ENCODE peak calls at places on chromosomes 5 and 9, in four cellular contexts. F, S, Y and P are unnamed samples.

GRCh38 chr9:89234636-89235035 is 56.0 kb upstream of the SHC3 start:
- DNase-seq in S (peak), Y (no peak), F (no peak), P (peak)

GRCh38 chr5:82664711-82665110 is 386.6 kb upstream of the RPS23 start:
- DNase-seq in S (no peak), Y (no peak), F (no peak), P (no peak)

GRCh38 chr5:105145152-105145551 is 1582.6 kb upstream of the NUDT12 start:
- DNase-seq in F (no peak), Y (no peak), S (no peak), P (no peak)

GRCh38 chr5:50564558-50564957 is 101.9 kb upstream of the PARP8 start:
- DNase-seq in Y (no peak), F (no peak), S (no peak), P (no peak)

GRCh38 chr9:93651521-93651950 is 75.2 kb downstream of the PHF2 start:
- DNase-seq in S (no peak), Y (no peak), F (no peak), P (no peak)

GRCh38 chr9:121622842-121623203 is 28.6 kb upstream of the DAB2IP start:
- DNase-seq in S (no peak), Y (no peak), F (no peak), P (no peak)

GRCh38 chr9:112761912-112762651 is 11.5 kb downstream of the SNX30 start:
- DNase-seq in F (no peak), S (no peak), Y (no peak), P (no peak)

GRCh38 chr5:80569961-80570786 is at the start of gene ANKRD34B:
- DNase-seq in F (no peak), Y (no peak), S (peak), P (peak)

GRCh38 chr9:22053178-22053577 is 44.1 kb upstream of the CDKN2B start:
- DNase-seq in F (no peak), Y (no peak), S (no peak), P (no peak)

GRCh38 chr5:74953961-74954720 is 88.0 kb upstream of the FAM169A start:
- DNase-seq in Y (no peak), S (no peak), F (no peak), P (no peak)

GRCh38 chr5:76754765-76755164 is 38.8 kb downstream of the F2R start:
- DNase-seq in S (no peak), Y (no peak), F (no peak), P (no peak)

GRCh38 chr9:112780637-112781036 is 30.1 kb downstream of the SNX30 start:
- DNase-seq in Y (no peak), S (no peak), F (no peak), P (no peak)

DNA sequence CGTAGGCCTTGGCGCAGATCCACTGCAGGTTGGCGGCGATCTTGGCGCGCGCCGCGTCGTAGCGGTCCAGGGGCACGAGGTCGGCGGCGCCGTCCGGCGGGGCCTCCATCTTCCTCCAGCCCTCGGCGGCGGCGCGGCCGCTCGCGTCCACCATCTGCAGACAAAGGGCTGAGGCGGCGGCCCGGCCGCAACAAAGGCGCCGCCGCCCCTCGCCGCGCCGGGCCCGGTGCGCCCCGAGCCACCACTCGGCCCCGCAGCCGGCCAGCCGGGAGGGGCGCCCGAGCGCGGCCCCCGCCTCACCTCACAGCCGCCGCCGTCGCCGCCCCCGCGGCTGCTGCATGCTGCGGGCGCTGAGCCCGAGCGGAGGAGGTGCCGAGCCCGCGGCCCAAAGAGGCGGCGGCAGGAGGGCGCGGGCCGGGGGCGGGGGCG is 326 bp downstream of the CAMSAP1 start:
- DNase-seq in Y (peak), F (no peak), S (no peak), P (peak)
- TF ChIP-seq CTCF in Y (no peak), F (no peak), S (no peak), P (no peak)

GRCh38 chr9:108212179-108212578 is 643.6 kb downstream of the ACTL7B start:
- DNase-seq in F (no peak), S (no peak), Y (no peak), P (no peak)

GRCh38 chr9:108219664-108220063 is 636.1 kb downstream of the ACTL7B start:
- DNase-seq in S (no peak), F (no peak), Y (no peak), P (no peak)

GRCh38 chr9:108213516-108213915 is 642.3 kb downstream of the ACTL7B start:
- DNase-seq in Y (no peak), S (no peak), F (no peak), P (no peak)

GRCh38 chr9:108217601-108218190 is 638.1 kb downstream of the ACTL7B start:
- DNase-seq in F (no peak), Y (no peak), S (no peak), P (no peak)
- TF ChIP-seq CTCF in F (no peak), Y (no peak), S (no peak), P (no peak)

GRCh38 chr9:33782395-33783152 is 12.8 kb upstream of the PRSS3 start:
- DNase-seq in S (no peak), Y (no peak), F (no peak), P (no peak)

GRCh38 chr9:33791117-33791516 is 4.2 kb upstream of the PRSS3 start:
- DNase-seq in F (no peak), Y (peak), S (no peak), P (no peak)

GRCh38 chr9:33785914-33786313 is 9.4 kb upstream of the PRSS3 start:
- DNase-seq in S (no peak), F (no peak), Y (no peak), P (no peak)

GRCh38 chr9:33787839-33788238 is 7.5 kb upstream of the PRSS3 start:
- DNase-seq in F (no peak), S (no peak), Y (peak), P (no peak)
- TF ChIP-seq CTCF in F (no peak), S (no peak), Y (no peak), P (no peak)

GRCh38 chr5:73605223-73606087 is 20.5 kb upstream of the ARHGEF28 start:
- DNase-seq in F (peak), Y (no peak), S (peak), P (no peak)
- TF ChIP-seq CTCF in F (no peak), Y (no peak), S (no peak), P (no peak)

GRCh38 chr9:128439273-128439672 is 16.5 kb upstream of the ODF2 start:
- DNase-seq in S (no peak), F (no peak), Y (no peak), P (no peak)

GRCh38 chr9:128442150-128442549 is 13.7 kb upstream of the ODF2 start:
- DNase-seq in F (no peak), S (no peak), Y (no peak), P (no peak)

GRCh38 chr9:128435611-128436010 is 15.0 kb downstream of the CERCAM start:
- DNase-seq in S (no peak), Y (no peak), F (no peak), P (no peak)

GRCh38 chr9:128434340-128434739 is 13.7 kb downstream of the CERCAM start:
- DNase-seq in S (no peak), F (no peak), Y (no peak), P (no peak)

DNA sequence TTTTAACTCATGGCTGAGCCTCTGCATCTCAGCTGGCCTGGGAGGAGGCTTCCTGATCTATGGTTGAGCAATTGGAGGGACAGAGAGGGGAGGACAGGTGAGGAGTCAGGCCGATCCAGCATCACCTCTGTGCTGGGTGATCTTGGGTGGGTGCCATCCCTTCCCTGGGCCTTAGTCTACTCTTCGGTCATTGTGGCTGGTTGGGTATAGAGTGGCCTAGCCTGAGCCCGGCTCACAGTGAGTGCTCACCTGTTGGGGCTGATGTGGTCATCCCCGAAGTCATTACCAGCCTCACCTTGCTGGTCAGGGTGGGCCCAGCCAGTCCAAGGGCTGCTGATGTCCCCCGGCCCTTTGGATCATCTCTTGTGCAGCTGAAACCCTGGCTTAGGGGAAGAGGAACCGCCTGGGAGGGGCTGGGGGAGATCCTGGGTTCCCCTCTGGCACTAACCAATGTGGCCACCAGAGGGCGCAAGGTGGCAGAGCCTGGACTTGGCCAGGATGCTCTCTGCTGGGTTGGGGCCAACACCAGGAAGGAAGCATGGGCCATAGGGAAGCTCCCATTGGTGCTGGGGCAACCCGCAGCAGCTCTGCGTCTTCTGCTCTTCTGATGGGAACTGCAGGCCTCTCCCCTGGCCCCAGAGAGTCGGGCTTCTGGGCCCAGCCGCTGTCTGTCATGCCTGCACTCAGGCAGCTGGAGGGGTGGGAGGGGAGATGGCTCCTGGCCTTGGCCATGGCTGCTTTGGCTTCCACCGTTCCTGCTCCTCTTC is 17.3 kb upstream of the ODF2 start:
- DNase-seq in S (peak), Y (peak), F (no peak), P (peak)
- TF ChIP-seq CTCF in S (peak), Y (peak), F (peak), P (peak)

GRCh38 chr5:140796718-140797095 is 2.1 kb downstream of the PCDHA2 start:
- DNase-seq in Y (no peak), F (no peak), S (no peak), P (no peak)

GRCh38 chr5:140795259-140795641 is 598 bp downstream of the PCDHA2 start:
- DNase-seq in S (peak), F (no peak), Y (no peak), P (peak)

GRCh38 chr5:140791111-140791510 is 3.5 kb upstream of the PCDHA2 start:
- DNase-seq in F (no peak), S (no peak), Y (no peak), P (no peak)

DNA sequence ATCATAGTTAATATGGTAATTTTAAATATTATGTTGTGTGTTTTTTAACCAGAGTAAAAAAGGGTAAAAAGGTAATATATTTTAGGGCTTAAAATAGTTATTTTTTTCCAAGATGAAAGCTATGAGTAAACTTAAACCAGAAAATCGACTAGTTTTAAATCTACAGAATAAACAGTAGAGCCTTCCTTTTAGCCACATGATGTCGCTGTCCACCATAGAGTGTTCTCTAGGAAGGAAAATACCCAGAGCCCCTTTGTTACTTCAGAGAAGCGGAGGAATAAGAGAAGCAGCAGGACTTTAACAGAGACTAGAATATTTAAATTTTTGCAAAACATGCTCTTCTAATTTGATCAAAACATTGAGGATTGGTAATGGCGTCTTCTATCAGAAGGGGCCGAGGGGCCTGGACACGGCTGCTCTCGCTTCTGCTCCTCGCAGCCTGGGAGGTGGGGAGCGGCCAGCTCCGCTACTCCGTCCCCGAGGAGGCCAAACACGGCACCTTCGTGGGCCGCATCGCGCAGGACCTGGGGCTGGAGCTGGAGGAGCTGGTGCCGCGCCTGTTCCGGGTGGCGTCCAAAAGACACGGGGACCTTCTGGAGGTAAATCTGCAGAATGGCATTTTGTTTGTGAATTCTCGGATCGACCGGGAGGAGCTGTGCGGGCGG is at the start of gene PCDHA2:
- DNase-seq in F (no peak), S (peak), Y (no peak), P (no peak)
- TF ChIP-seq CTCF in F (no peak), S (no peak), Y (no peak), P (no peak)

DNA sequence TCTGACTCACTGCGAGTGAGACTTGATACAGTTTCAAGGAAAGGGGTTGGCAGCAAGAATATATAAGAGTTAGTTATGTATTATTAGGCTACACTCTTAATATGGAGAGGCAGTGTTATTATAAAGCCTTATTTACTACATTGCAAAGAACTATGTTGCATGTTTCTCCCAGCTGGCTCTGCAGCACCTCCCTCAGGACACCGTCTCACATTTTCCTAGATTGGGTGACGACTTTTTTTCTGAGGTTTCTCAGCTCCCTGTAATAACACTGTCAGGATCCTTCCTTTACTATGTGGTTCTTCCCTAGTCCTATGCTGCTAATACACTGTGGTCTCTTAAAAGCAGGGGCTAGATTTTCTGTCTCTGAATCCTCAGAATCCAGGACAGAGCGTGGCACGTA is 153.7 kb downstream of the INSYN2B start:
- DNase-seq in F (no peak), S (no peak), Y (no peak), P (no peak)
- TF ChIP-seq CTCF in F (no peak), S (peak), Y (no peak), P (no peak)

GRCh38 chr5:132227485-132228240 is at the start of gene P4HA2:
- DNase-seq in S (peak), F (no peak), Y (peak), P (peak)

GRCh38 chr5:132228241-132229035 is 785 bp upstream of the P4HA2 start:
- DNase-seq in Y (peak), S (peak), F (no peak), P (no peak)

GRCh38 chr5:132226516-132227234 is 978 bp downstream of the P4HA2 start:
- DNase-seq in F (no peak), Y (peak), S (no peak), P (no peak)

GRCh38 chr5:132225165-132226032 is 2.3 kb downstream of the P4HA2 start:
- DNase-seq in F (peak), Y (peak), S (no peak), P (no peak)

DNA sequence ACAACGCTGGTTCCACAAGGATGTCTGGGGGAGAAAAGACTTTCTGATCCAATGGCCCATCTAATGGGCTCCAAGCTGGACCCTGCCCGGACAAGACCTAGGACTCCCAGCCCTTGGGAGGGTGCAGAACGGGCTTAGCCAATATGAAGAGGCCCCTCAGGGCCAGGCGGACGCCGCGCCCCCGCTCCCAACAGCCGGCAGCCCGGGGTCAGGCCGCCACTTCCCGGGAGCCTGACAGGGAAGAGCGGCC is 493 bp downstream of the P4HA2 start:
- DNase-seq in F (no peak), S (no peak), Y (no peak), P (no peak)
- TF ChIP-seq CTCF in F (no peak), S (no peak), Y (no peak), P (no peak)

GRCh38 chr9:133454943-133455673 is 4.7 kb upstream of the CACFD1 start:
- DNase-seq in S (no peak), Y (no peak), F (no peak), P (no peak)

GRCh38 chr9:133457748-133458147 is 2.0 kb upstream of the CACFD1 start:
- DNase-seq in F (no peak), S (no peak), Y (no peak), P (no peak)

GRCh38 chr9:133457233-133457632 is 2.5 kb upstream of the CACFD1 start:
- DNase-seq in S (no peak), F (no peak), Y (no peak), P (no peak)

GRCh38 chr9:133455936-133456335 is 3.8 kb upstream of the CACFD1 start:
- DNase-seq in Y (no peak), F (no peak), S (no peak), P (no peak)

DNA sequence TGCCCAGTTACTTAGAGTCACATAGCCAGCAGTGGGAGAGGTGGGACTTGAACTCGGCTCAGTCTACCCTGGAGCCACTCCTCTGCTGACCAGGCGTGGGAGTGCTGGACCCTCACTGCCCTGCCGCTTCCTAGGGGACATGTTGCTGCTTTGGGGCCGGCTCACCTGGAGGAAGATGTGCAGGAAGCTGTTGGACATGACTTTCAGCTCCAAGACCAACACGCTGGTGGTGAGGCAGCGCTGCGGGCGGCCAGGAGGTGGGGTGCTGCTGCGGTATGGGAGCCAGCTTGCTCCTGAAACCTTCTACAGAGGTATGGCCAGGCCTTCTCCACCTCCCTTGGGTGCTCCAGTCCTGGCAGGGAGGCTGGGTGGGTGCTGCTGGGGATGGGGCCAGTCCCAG is 3.4 kb upstream of the CACFD1 start:
- DNase-seq in F (no peak), S (no peak), Y (no peak), P (no peak)
- TF ChIP-seq CTCF in F (peak), S (no peak), Y (no peak), P (no peak)

GRCh38 chr9:29999645-30000044 is 2384.8 kb upstream of the ACO1 start:
- DNase-seq in S (no peak), Y (no peak), F (no peak), P (no peak)
- TF ChIP-seq CTCF in S (no peak), Y (no peak), F (no peak), P (no peak)